ENCODE peak calls at places on chromosomes 11 and 22, in ten cellular contexts. A is CD4-positive, alpha-beta memory T cell; V is fibroblast of lung; H is aorta; O is CD8-positive, alpha-beta memory T cell; M is sigmoid colon; P is psoas muscle; D is left lung; Q is colonic mucosa; L is GM23248. X is an unnamed sample.
A peak's percentile ranks its signal among the peaks of the same experiment; 100 is the strongest.

GRCh38 chr11:65428578-65429068 is 6.0 kb downstream of the NEAT1 start:
- DNase-seq in A (no peak), V (no peak), H (no peak), O (no peak), M (peak; percentile 75), P (peak; percentile 63), D (no peak), Q (peak; percentile 50), L (no peak), X (no peak)

GRCh38 chr22:32754413-32755041 is 47.0 kb upstream of the TIMP3 start:
- DNase-seq in A (no peak), V (peak; percentile 51), H (no peak), O (no peak), M (no peak), P (peak; percentile 75), D (no peak), Q (no peak), L (peak; percentile 70), X (no peak)

GRCh38 chr11:79332017-79332416 is 108.8 kb downstream of the TENM4 start:
- DNase-seq in A (no peak), V (peak; percentile 22), H (no peak), O (no peak), M (no peak), P (no peak), D (no peak), Q (no peak), L (no peak), X (no peak)

GRCh38 chr11:100637706-100638105 is 49.4 kb upstream of the ARHGAP42 start:
- DNase-seq in A (no peak), V (peak; percentile 49), H (no peak), O (no peak), M (no peak), P (no peak), D (no peak), Q (no peak), L (no peak), X (no peak)

GRCh38 chr11:61688368-61689163 is 8.4 kb downstream of the DAGLA start:
- DNase-seq in A (no peak), V (peak; percentile 46), H (peak; percentile 86), O (no peak), M (peak; percentile 91), P (peak; percentile 84), D (no peak), Q (peak; percentile 90), L (peak; percentile 87), X (no peak)

GRCh38 chr22:41446057-41446501 is 522 bp downstream of the TOB2 start:
- DNase-seq in A (no peak), V (no peak), H (peak; percentile 60), O (no peak), M (peak; percentile 76), P (peak; percentile 65), D (peak; percentile 88), Q (peak; percentile 57), L (peak; percentile 54), X (no peak)

GRCh38 chr11:5204787-5205186 is 4.3 kb upstream of the OR51V1 start:
- DNase-seq in A (no peak), V (peak; percentile 83), H (no peak), O (no peak), M (no peak), P (no peak), D (no peak), Q (no peak), L (peak; percentile 80), X (no peak)

GRCh38 chr22:28799834-28800307 is 498 bp downstream of the XBP1 start:
- DNase-seq in A (no peak), V (peak; percentile 65), H (peak; percentile 79), O (peak; percentile 12), M (peak; percentile 85), P (peak; percentile 85), D (peak; percentile 92), Q (peak; percentile 70), L (peak; percentile 83), X (no peak)

GRCh38 chr11:123653997-123654565 is 343 bp downstream of the SCN3B start:
- DNase-seq in A (peak; percentile 12), V (peak; percentile 31), H (peak; percentile 58), O (no peak), M (peak; percentile 66), P (peak; percentile 79), D (peak; percentile 86), Q (peak; percentile 39), L (peak; percentile 68), X (peak; percentile 19)

GRCh38 chr11:65430406-65431217 is 8.0 kb downstream of the NEAT1 start:
- DNase-seq in A (peak; percentile 36), V (peak; percentile 79), H (no peak), O (no peak), M (peak; percentile 58), P (no peak), D (no peak), Q (no peak), L (peak; percentile 62), X (peak; percentile 20)

GRCh38 chr22:40684728-40685127 is 5.4 kb downstream of the MCHR1 start:
- DNase-seq in A (no peak), V (no peak), H (no peak), O (no peak), M (no peak), P (no peak), D (no peak), Q (no peak), L (no peak), X (no peak)

GRCh38 chr11:126645206-126645605 is 289.7 kb downstream of the ST3GAL4 start:
- DNase-seq in A (no peak), V (no peak), H (no peak), O (no peak), M (no peak), P (no peak), D (no peak), Q (no peak), L (peak; percentile 50), X (no peak)

GRCh38 chr11:126647735-126648134 is 292.2 kb downstream of the ST3GAL4 start:
- DNase-seq in A (no peak), V (peak; percentile 26), H (no peak), O (no peak), M (no peak), P (no peak), D (no peak), Q (no peak), L (peak; percentile 95), X (no peak)

GRCh38 chr11:126646701-126647209 is 291.3 kb downstream of the ST3GAL4 start:
- DNase-seq in A (no peak), V (no peak), H (no peak), O (no peak), M (no peak), P (no peak), D (no peak), Q (no peak), L (peak; percentile 86), X (no peak)
- H3K4me3 ChIP-seq in A (no peak overlapping the region), V (no peak overlapping the region), H (no peak overlapping the region), O (no peak overlapping the region), M (no peak overlapping the region), P (no peak overlapping the region), D (no peak overlapping the region), Q (no peak overlapping the region), L (peak overlapping the region; percentile 56), X (no peak overlapping the region)

GRCh38 chr22:31652129-31652528 is 9.9 kb downstream of the PISD start:
- DNase-seq in A (no peak), V (no peak), H (no peak), O (no peak), M (no peak), P (peak; percentile 60), D (no peak), Q (no peak), L (no peak), X (no peak)

GRCh38 chr22:31654408-31654807 is 7.6 kb downstream of the PISD start:
- DNase-seq in A (no peak), V (no peak), H (no peak), O (no peak), M (no peak), P (no peak), D (no peak), Q (no peak), L (no peak), X (no peak)

GRCh38 chr22:31651667-31652066 is 10.3 kb downstream of the PISD start:
- DNase-seq in A (no peak), V (no peak), H (no peak), O (no peak), M (no peak), P (no peak), D (no peak), Q (no peak), L (no peak), X (no peak)

GRCh38 chr22:31652911-31653684 is 8.9 kb downstream of the PISD start:
- DNase-seq in A (no peak), V (no peak), H (no peak), O (no peak), M (no peak), P (no peak), D (no peak), Q (no peak), L (no peak), X (no peak)

DNA sequence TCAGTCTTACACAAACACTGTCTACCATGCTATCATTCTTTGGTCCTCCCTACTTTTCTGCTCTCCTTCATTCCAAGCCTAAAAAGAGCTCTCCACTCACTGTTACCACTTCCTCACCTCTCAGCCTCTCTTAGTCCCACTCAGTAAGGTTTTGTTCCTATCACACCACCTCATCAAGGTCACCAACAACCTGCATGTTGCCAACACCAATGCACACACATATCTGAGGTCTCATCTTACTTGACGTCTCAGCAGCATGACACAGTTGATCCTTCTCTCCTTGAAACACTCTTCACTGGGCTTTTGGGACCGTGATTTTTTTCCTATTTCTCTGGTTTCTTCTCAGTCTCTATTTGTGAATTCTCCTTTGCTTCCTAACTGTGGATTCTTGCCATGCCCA is 8.1 kb downstream of the PISD start:
- DNase-seq in A (no peak), V (no peak), H (no peak), O (no peak), M (no peak), P (no peak), D (no peak), Q (no peak), L (no peak), X (no peak)
- H3K4me1 ChIP-seq in A (peaks cover 15% of the 10 kb centered on the region), V (peaks cover 5% of the 10 kb centered on the region), H (no peaks in the 10 kb centered on the region), O (no peaks in the 10 kb centered on the region), M (no peaks in the 10 kb centered on the region), P (peaks cover 21% of the 10 kb centered on the region), D (peaks cover 32% of the 10 kb centered on the region), Q (peaks cover 8% of the 10 kb centered on the region), L (peaks cover 18% of the 10 kb centered on the region), X (no peaks in the 10 kb centered on the region)

DNA sequence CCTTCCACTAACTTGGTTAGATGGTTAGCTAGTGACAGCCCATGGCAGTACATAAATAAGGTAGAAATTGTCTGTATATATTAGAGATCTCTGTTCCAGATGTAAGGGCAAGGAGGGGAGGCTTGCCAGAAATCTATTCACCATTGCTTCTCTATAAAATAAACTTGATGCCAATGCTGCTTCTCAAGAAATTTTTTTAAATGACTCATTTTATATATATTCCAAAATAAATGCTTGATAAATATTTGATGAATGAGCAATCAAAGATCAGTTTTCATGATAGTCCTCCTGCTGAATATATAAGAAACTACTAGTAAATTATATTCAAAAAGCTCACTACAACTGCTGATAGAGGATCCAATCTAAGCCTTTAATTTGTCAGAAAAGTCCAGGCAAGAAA is 710.6 kb upstream of the CCDC179 start:
- DNase-seq in A (no peak), V (peak; percentile 47), H (no peak), O (no peak), M (no peak), P (no peak), D (no peak), Q (no peak), L (peak; percentile 48), X (no peak)
- H3K27ac ChIP-seq in A (no peak overlapping the region), V (no peak overlapping the region), H (no peak overlapping the region), O (no peak overlapping the region), M (no peak overlapping the region), P (no peak overlapping the region), D (no peak overlapping the region), Q (no peak overlapping the region), L (no peak overlapping the region), X (no peak overlapping the region)

DNA sequence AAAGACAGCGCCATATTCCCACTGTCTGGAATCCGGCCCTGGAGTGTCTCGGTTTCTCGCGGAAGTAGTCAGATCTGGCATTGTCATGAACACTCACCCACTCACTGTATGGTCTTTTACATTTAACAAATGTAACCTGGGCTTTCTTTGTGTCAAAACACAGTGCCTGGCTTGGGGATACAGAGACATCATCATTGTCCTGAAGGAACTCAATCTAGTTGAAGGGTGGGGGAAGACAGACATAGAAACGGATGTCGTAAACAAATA is 1.3 kb upstream of the NECTIN1 start:
- DNase-seq in A (no peak), V (no peak), H (no peak), O (no peak), M (no peak), P (no peak), D (no peak), Q (no peak), L (no peak), X (no peak)
- H3K4me3 ChIP-seq in A (peak overlapping the region; percentile 36), V (peak overlapping the region; percentile 65), H (no peak overlapping the region), O (no peak overlapping the region), M (peak overlapping the region; percentile 63), P (peak overlapping the region; percentile 86), D (peak overlapping the region; percentile 78), Q (peak overlapping the region; percentile 65), L (peak overlapping the region; percentile 76), X (no peak overlapping the region)